ENCODE peak calls at places on chromosome 22, in five cellular contexts. D, E, S, U and Q are unnamed samples.

GRCh38 chr22:45672564-45673481 is 1.2 kb downstream of the ATXN10 start:
- DNase-seq in S (no peak), U (no peak), D (no peak), E (no peak), Q (no peak)

GRCh38 chr22:26618487-26618886 is 660 bp upstream of the CRYBB1 start:
- DNase-seq in D (no peak), E (no peak), S (no peak), U (no peak), Q (no peak)

GRCh38 chr22:45964926-45965564 is 11.9 kb downstream of the WNT7B start:
- DNase-seq in U (no peak), D (no peak), S (no peak), E (no peak), Q (no peak)

GRCh38 chr22:44569516-44569915 is 71.5 kb upstream of the RTL6 start:
- DNase-seq in U (no peak), D (no peak), E (no peak), S (no peak), Q (no peak)

GRCh38 chr22:44901301-44901700 is 108.5 kb downstream of the PHF21B start:
- DNase-seq in D (peak), E (no peak), U (no peak), S (no peak), Q (no peak)

GRCh38 chr22:22855617-22856308 is 31.9 kb upstream of the IGLL5 start:
- DNase-seq in U (no peak), E (no peak), D (peak), S (no peak), Q (peak)

GRCh38 chr22:43826142-43827093 is 14.3 kb upstream of the EFCAB6 start:
- DNase-seq in D (peak), S (no peak), U (no peak), E (peak), Q (peak)

GRCh38 chr22:17575151-17575550 is 11.9 kb downstream of the SLC25A18 start:
- DNase-seq in U (no peak), D (no peak), S (no peak), E (no peak), Q (no peak)

GRCh38 chr22:30878516-30879365 is 89.8 kb downstream of the MORC2 start:
- DNase-seq in E (no peak), U (no peak), D (no peak), S (no peak), Q (no peak)

GRCh38 chr22:30226192-30226832 is 20.2 kb downstream of the LIF start:
- DNase-seq in U (no peak), D (no peak), S (no peak), E (no peak), Q (no peak)

GRCh38 chr22:16717699-16718558 is 107.3 kb downstream of the XKR3 start:
- DNase-seq in D (no peak), E (no peak), S (no peak), U (no peak), Q (no peak)

GRCh38 chr22:27088026-27088425 is 430.6 kb downstream of the MIAT start:
- DNase-seq in E (no peak), S (no peak), U (no peak), D (no peak), Q (no peak)

GRCh38 chr22:27919222-27919942 is at the start of gene PITPNB:
- DNase-seq in U (peak), D (peak), S (peak), E (peak), Q (peak)

GRCh38 chr22:46087816-46088277 is 62.5 kb upstream of the PPARA start:
- DNase-seq in D (peak), E (peak), S (peak), U (peak), Q (peak)

GRCh38 chr22:22703715-22704114 is 59.3 kb downstream of the GGTLC2 start:
- DNase-seq in S (no peak), U (no peak), E (no peak), D (peak), Q (no peak)

GRCh38 chr22:28139993-28140392 is 220.9 kb upstream of the PITPNB start:
- DNase-seq in U (no peak), E (no peak), D (peak), S (no peak), Q (no peak)

GRCh38 chr22:24011735-24012068 is 598 bp downstream of the CABIN1 start:
- DNase-seq in U (no peak), E (no peak), S (no peak), D (no peak), Q (no peak)

GRCh38 chr22:41565403-41566054 is 4.7 kb downstream of the CSDC2 start:
- DNase-seq in D (peak), S (no peak), U (no peak), E (no peak), Q (peak)

GRCh38 chr22:46052801-46053562 is 76.0 kb upstream of the WNT7B start:
- DNase-seq in E (peak), D (peak), U (peak), S (no peak), Q (peak)

GRCh38 chr22:22928666-22929380 is 41.2 kb downstream of the IGLL5 start:
- DNase-seq in D (peak), U (peak), S (no peak), E (peak), Q (no peak)

GRCh38 chr22:29093980-29094379 is 21.1 kb downstream of the KREMEN1 start:
- DNase-seq in U (no peak), S (no peak), D (peak), E (no peak), Q (no peak)

GRCh38 chr22:30023099-30023498 is 57.2 kb upstream of the HORMAD2 start:
- DNase-seq in E (no peak), D (no peak), U (no peak), S (no peak), Q (no peak)

GRCh38 chr22:29041408-29041807 is 20.2 kb downstream of the C22orf31 start:
- DNase-seq in D (peak), U (no peak), S (no peak), E (peak), Q (no peak)

GRCh38 chr22:21951931-21952465 is 650 bp downstream of the PPM1F start:
- DNase-seq in S (peak), U (peak), E (peak), D (peak), Q (no peak)

GRCh38 chr22:25602924-25603323 is 38.4 kb downstream of the GRK3 start:
- DNase-seq in S (no peak), D (no peak), U (no peak), E (no peak), Q (no peak)

GRCh38 chr22:49968313-49968830 is 7.8 kb downstream of the PIM3 start:
- DNase-seq in U (peak), E (peak), D (no peak), S (no peak), Q (no peak)

GRCh38 chr22:49975543-49976389 is 15.2 kb downstream of the PIM3 start:
- DNase-seq in U (peak), E (peak), D (no peak), S (no peak), Q (no peak)

GRCh38 chr22:27136596-27136995 is 479.2 kb downstream of the MIAT start:
- DNase-seq in U (no peak), E (no peak), S (no peak), D (no peak), Q (no peak)

GRCh38 chr22:50190182-50190951 is 4.7 kb downstream of the TRABD start:
- DNase-seq in S (peak), U (peak), E (peak), D (peak), Q (peak)

GRCh38 chr22:45493286-45493771 is 9.4 kb upstream of the FBLN1 start:
- DNase-seq in D (peak), U (no peak), E (no peak), S (peak), Q (peak)

GRCh38 chr22:45891471-45891995 is 85.4 kb downstream of the WNT7B start:
- DNase-seq in U (peak), D (no peak), E (no peak), S (no peak), Q (no peak)

GRCh38 chr22:31579835-31580242 is 82.2 kb downstream of the PISD start:
- DNase-seq in U (no peak), D (no peak), E (no peak), S (no peak), Q (no peak)

GRCh38 chr22:41681616-41682015 is 7.1 kb downstream of the SNU13 start:
- DNase-seq in D (no peak), E (no peak), S (no peak), U (no peak), Q (no peak)

DNA sequence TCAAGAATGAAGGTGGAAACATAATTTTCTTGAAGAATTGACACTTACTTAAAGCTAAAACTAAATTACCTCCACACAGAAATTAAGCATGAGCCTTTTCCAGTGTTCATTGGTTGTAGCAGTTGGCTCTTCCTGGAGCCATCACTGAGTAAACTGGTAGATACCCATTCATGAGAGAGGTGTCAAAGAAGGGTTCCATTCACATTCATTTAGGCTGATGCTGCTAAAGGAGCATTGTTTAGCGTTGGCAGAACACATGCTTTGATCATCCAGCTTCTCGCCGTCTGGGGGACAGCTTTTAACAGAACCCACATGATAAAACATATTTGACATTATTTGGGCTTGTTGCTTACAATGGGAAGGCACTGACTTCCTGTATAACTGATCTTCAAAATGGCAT is 71.6 kb downstream of the TNRC6B start:
- DNase-seq in D (no peak), U (no peak), S (no peak), E (no peak), Q (no peak)
- TF ChIP-seq CTCF in D (no peak), U (no peak), S (no peak), E (no peak), Q (no peak)

GRCh38 chr22:47169801-47170140 is 407.3 kb downstream of the TBC1D22A start:
- DNase-seq in U (no peak), D (no peak), E (peak), S (no peak), Q (no peak)

GRCh38 chr22:47167056-47167455 is 404.6 kb downstream of the TBC1D22A start:
- DNase-seq in S (no peak), U (no peak), E (no peak), D (no peak), Q (no peak)

GRCh38 chr22:47171441-47172221 is 409.2 kb downstream of the TBC1D22A start:
- DNase-seq in S (no peak), U (no peak), D (no peak), E (no peak), Q (no peak)

GRCh38 chr22:47168441-47168840 is 406.0 kb downstream of the TBC1D22A start:
- DNase-seq in U (no peak), E (peak), S (no peak), D (no peak), Q (no peak)

GRCh38 chr22:47168900-47169800 is 406.7 kb downstream of the TBC1D22A start:
- DNase-seq in E (peak), D (peak), U (no peak), S (no peak), Q (peak)
- TF ChIP-seq CTCF in E (no peak), D (peak), U (peak), S (peak), Q (peak)

GRCh38 chr22:36358533-36359171 is 29.1 kb downstream of the MYH9 start:
- DNase-seq in D (no peak), S (no peak), E (no peak), U (no peak), Q (no peak)
- TF ChIP-seq CTCF in D (no peak), S (no peak), E (no peak), U (no peak), Q (no peak)

DNA sequence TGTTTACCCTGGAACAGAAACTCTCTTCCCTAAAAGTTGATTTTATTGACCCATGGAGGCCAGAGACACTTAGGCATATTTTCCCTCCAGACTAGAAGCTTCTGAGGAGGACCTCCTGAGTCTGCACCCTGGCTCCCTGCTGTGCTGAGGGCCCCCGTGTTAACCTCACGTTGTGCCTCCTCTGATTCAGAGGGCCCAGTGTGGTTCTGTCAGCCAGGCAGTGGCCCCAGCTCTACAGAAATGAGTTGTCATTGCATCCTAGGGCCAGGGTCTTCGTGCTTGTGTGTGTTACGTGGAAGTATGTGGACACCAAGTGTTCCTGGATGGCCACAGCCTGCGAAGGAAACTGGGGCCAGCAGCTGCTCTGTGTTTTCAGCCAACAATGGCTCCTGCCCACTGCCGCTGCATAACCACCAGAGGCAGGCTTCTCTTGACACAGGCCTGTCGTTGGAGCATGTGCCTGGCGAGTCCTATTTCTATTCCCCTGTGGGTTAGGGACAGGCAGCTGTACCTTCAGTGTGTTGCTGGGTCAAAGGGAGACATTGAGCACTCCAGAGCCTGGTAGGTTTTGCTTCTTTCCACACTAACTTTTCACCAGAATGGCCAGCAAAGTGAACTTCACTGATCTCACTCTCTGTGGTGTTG is 44.5 kb downstream of the MED15 start:
- DNase-seq in S (no peak), U (no peak), E (no peak), D (peak), Q (peak)
- TF ChIP-seq CTCF in S (peak), U (peak), E (no peak), D (peak), Q (peak)

GRCh38 chr22:37930952-37931440 is 22.4 kb downstream of the C22orf23 start:
- DNase-seq in D (no peak), E (no peak), U (no peak), S (no peak), Q (no peak)
- TF ChIP-seq CTCF in D (no peak), E (no peak), U (no peak), S (no peak), Q (no peak)

GRCh38 chr22:42719133-42719532 is 1.5 kb downstream of the A4GALT start:
- DNase-seq in E (no peak), D (no peak), U (no peak), S (no peak), Q (peak)
- TF ChIP-seq CTCF in E (no peak), D (peak), U (peak), S (peak), Q (no peak)